ENCODE peak calls at places on chromosomes 4 and X, in four cellular contexts. C is NB4, P is lower lobe of right lung, I is esophagus squamous epithelium. B is an unnamed sample.

GRCh38 chr4:38141808-38142500 is 181.8 kb downstream of the PTTG2 start:
- DNase-seq in C (no peak), P (no peak), I (no peak), B (no peak)

GRCh38 chr4:16785800-16786527 is 112.5 kb downstream of the LDB2 start:
- DNase-seq in C (no peak), P (no peak), I (no peak), B (no peak)

GRCh38 chrX:148501121-148502066 is 977 bp downstream of the AFF2 start:
- DNase-seq in C (peak; percentile 69), P (peak; percentile 43), I (no peak), B (peak; percentile 49)

GRCh38 chrX:1283750-1284149 is 15.1 kb downstream of the CSF2RA start:
- DNase-seq in C (no peak), P (no peak), I (no peak), B (no peak)

GRCh38 chrX:45806410-45807121 is 605.9 kb upstream of the DIPK2B start:
- DNase-seq in C (peak; percentile 60), P (no peak), I (no peak), B (peak; percentile 67)

GRCh38 chrX:153867671-153868070 is 18.3 kb downstream of the L1CAM start:
- DNase-seq in C (no peak), P (no peak), I (no peak), B (no peak)

GRCh38 chr4:93776386-93777080 is 52.0 kb upstream of the ATOH1 start:
- DNase-seq in C (no peak), P (no peak), I (no peak), B (no peak)

GRCh38 chr4:153623491-153623890 is 60.6 kb upstream of the TLR2 start:
- DNase-seq in C (no peak), P (no peak), I (no peak), B (no peak)

GRCh38 chr4:53688186-53688790 is 97.0 kb upstream of the LNX1 start:
- DNase-seq in C (peak; percentile 92), P (no peak), I (no peak), B (peak; percentile 67)

GRCh38 chrX:48854898-48855297 is 19.5 kb upstream of the PCSK1N start:
- DNase-seq in C (peak; percentile 5), P (no peak), I (no peak), B (peak; percentile 22)

GRCh38 chr4:182653596-182653995 is 263.6 kb downstream of the DCTD start:
- DNase-seq in C (no peak), P (no peak), I (no peak), B (no peak)

GRCh38 chr4:37431417-37431743 is 186.8 kb downstream of the NWD2 start:
- DNase-seq in C (no peak), P (no peak), I (no peak), B (no peak)

GRCh38 chrX:82764521-82764920 is 743.6 kb upstream of the POU3F4 start:
- DNase-seq in C (no peak), P (no peak), I (no peak), B (no peak)

GRCh38 chrX:21638311-21638710 is 19.8 kb downstream of the KLHL34 start:
- DNase-seq in C (no peak), P (no peak), I (no peak), B (no peak)

GRCh38 chr4:93396274-93396673 is 432.3 kb upstream of the ATOH1 start:
- DNase-seq in C (no peak), P (no peak), I (no peak), B (no peak)

GRCh38 chr4:46450556-46450955 is 60.6 kb upstream of the GABRA2 start:
- DNase-seq in C (no peak), P (no peak), I (no peak), B (no peak)

GRCh38 chr4:815464-816146 is 10.3 kb downstream of the CPLX1 start:
- DNase-seq in C (no peak), P (peak; percentile 50), I (no peak), B (no peak)

GRCh38 chr4:41452484-41453225 is 85.3 kb upstream of the LIMCH1 start:
- DNase-seq in C (no peak), P (no peak), I (no peak), B (no peak)

GRCh38 chrX:107301253-107301652 is 94.8 kb downstream of the DNAAF6 start:
- DNase-seq in C (no peak), P (no peak), I (no peak), B (no peak)

GRCh38 chr4:107258359-107258758 is 222.2 kb upstream of the DKK2 start:
- DNase-seq in C (no peak), P (no peak), I (no peak), B (no peak)

GRCh38 chrX:13774696-13775095 is 40.1 kb downstream of the OFD1 start:
- DNase-seq in C (no peak), P (no peak), I (no peak), B (no peak)

GRCh38 chrX:71143508-71143907 is 1.1 kb upstream of the NLGN3 start:
- DNase-seq in C (no peak), P (no peak), I (no peak), B (no peak)

GRCh38 chrX:102934624-102935023 is 2.4 kb upstream of the RAB40AL start:
- DNase-seq in C (peak; percentile 58), P (no peak), I (no peak), B (peak; percentile 41)

GRCh38 chr4:41432889-41433288 is 105.1 kb upstream of the LIMCH1 start:
- DNase-seq in C (no peak), P (no peak), I (no peak), B (no peak)

GRCh38 chr4:4394644-4395043 is 7.7 kb downstream of the NSG1 start:
- DNase-seq in C (no peak), P (no peak), I (no peak), B (no peak)

GRCh38 chr4:114811564-114812360 is 213.2 kb downstream of the UGT8 start:
- DNase-seq in C (no peak), P (no peak), I (no peak), B (no peak)

GRCh38 chrX:71617742-71618141 is 569 bp downstream of the CXCR3 start:
- DNase-seq in C (peak; percentile 34), P (no peak), I (no peak), B (peak; percentile 49)

GRCh38 chr4:151921811-151922210 is 161.0 kb upstream of the GATB start:
- DNase-seq in C (no peak), P (no peak), I (no peak), B (no peak)

GRCh38 chr4:6076391-6076790 is 58.2 kb upstream of the C4orf50 start:
- DNase-seq in C (no peak), P (no peak), I (no peak), B (peak; percentile 33)

GRCh38 chr4:23455482-23455881 is 434.4 kb downstream of the PPARGC1A start:
- DNase-seq in C (peak; percentile 23), P (no peak), I (no peak), B (no peak)

GRCh38 chr4:8050555-8051206 is 107.9 kb downstream of the ABLIM2 start:
- DNase-seq in C (no peak), P (peak; percentile 80), I (no peak), B (no peak)

GRCh38 chr4:139453371-139454110 is 380 bp upstream of the RAB33B start:
- DNase-seq in C (peak; percentile 97), P (peak; percentile 99), I (peak; percentile 89), B (peak; percentile 99)

GRCh38 chr4:139454646-139455045 is 725 bp downstream of the RAB33B start:
- DNase-seq in C (peak; percentile 9), P (no peak), I (no peak), B (no peak)

GRCh38 chr4:139452000-139452399 is 1.9 kb upstream of the RAB33B start:
- DNase-seq in C (no peak), P (no peak), I (no peak), B (no peak)

GRCh38 chr4:139454111-139454600 is at the start of gene RAB33B:
- DNase-seq in C (no peak), P (no peak), I (no peak), B (no peak)

DNA sequence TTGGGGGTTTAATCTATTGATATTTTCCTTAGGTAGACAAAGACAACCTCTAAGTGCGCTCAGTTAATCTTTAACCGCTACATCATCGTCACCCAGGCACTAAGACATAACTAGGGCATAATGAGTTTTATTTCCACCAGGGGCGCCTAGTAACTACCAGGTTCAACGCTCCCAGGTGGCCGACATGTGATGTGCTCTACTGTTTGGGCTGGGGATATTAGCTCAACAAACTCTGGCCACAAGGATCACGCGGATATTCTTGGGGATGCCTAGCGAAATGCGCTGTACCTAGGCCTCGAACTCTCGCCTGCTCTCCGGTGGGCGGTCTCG is 915 bp upstream of the RAB33B start:
- DNase-seq in C (peak; percentile 81), P (no peak), I (no peak), B (peak; percentile 85)
- TF ChIP-seq CTCF in C (no peak), P (peak; percentile 28), I (peak; percentile 58), B (peak; percentile 50)

DNA sequence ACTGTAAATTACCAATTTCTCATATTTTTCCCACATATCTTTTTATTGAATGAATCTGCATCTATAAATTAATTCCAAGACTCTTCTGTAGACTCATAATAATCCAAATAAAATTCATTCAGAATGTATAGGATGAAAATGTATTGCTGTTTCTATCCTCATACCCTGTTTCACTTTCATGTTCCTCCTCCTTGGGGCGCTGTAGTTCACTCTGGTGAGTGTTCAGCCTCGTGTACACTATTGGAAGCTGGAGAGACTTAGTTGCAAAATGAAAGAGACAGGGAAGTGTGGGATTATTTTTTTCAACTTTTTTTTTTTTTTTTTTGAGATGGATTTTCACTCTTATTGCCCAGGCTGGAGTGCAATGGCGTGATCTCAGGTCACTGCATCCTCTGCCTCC is 296.1 kb downstream of the TLL1 start:
- DNase-seq in C (peak; percentile 25), P (no peak), I (no peak), B (peak; percentile 2)
- TF ChIP-seq CTCF in C (peak; percentile 40), P (no peak), I (peak; percentile 14), B (no peak)

GRCh38 chr4:25234390-25235367 is 846 bp downstream of the PI4K2B start:
- DNase-seq in C (peak; percentile 90), P (peak; percentile 68), I (no peak), B (peak; percentile 60)
- TF ChIP-seq CTCF in C (peak; percentile 33), P (peak; percentile 59), I (peak; percentile 54), B (peak; percentile 66)

GRCh38 chr4:52670739-52671138 is 11.6 kb upstream of the USP46 start:
- DNase-seq in C (no peak), P (no peak), I (no peak), B (no peak)
- TF ChIP-seq CTCF in C (no peak), P (no peak), I (no peak), B (no peak)

GRCh38 chr4:175646802-175647201 is 165.3 kb downstream of the GPM6A start:
- DNase-seq in C (no peak), P (no peak), I (no peak), B (no peak)
- TF ChIP-seq CTCF in C (no peak), P (no peak), I (no peak), B (no peak)

GRCh38 chrX:41802958-41803357 is 79.0 kb downstream of the GPR82 start:
- DNase-seq in C (no peak), P (no peak), I (no peak), B (no peak)
- TF ChIP-seq CTCF in C (no peak), P (no peak), I (no peak), B (no peak)

B was measured in activated CD8-positive, alpha-beta T cell treated with anti-CD3 and anti-CD28 coated beads for 36 hours.